ENCODE peak calls at places on chromosomes 1 and 21, in six cellular contexts. U is amygdala; M is SW 1271; X is NCI-H460; Q is activated naive CD8-positive, alpha-beta T cell treated with anti-CD3 and anti-CD28 coated beads, Interleukin-2, amount 50 U/mL, for 24 hours; V is stimulated activated CD4-positive, alpha-beta T cell treated with anti-CD3 and anti-CD28 coated beads, Interleukin-4, amount 100 ng/mL, for 4 hours. B is an unnamed sample.

GRCh38 chr21:34771512-34772028 is 102.8 kb downstream of the CLIC6 start:
- DNase-seq in U (no peak), M (no peak), X (peak), Q (no peak), V (no peak), B (no peak)

GRCh38 chr21:44508711-44509445 is 31.1 kb downstream of the KRTAP10-1 start:
- DNase-seq in U (no peak), M (no peak), X (no peak), Q (no peak), V (no peak), B (no peak)

GRCh38 chr1:89081005-89081404 is 16.0 kb upstream of the GBP1 start:
- DNase-seq in U (no peak), M (no peak), X (no peak), Q (no peak), V (no peak), B (peak)

GRCh38 chr1:9823693-9823942 is 147 bp downstream of the CLSTN1 start:
- DNase-seq in U (no peak), M (no peak), X (no peak), Q (no peak), V (no peak), B (no peak)

GRCh38 chr1:228280961-228281591 is 73.2 kb downstream of the OBSCN start:
- DNase-seq in U (no peak), M (no peak), X (no peak), Q (no peak), V (no peak), B (no peak)

GRCh38 chr1:193905288-193906085 is 719.1 kb upstream of the B3GALT2 start:
- DNase-seq in U (no peak), M (no peak), X (no peak), Q (no peak), V (no peak), B (no peak)

GRCh38 chr1:68185743-68186142 is 46.6 kb downstream of the WLS start:
- DNase-seq in U (no peak), M (no peak), X (no peak), Q (no peak), V (no peak), B (no peak)

GRCh38 chr1:153748903-153749302 is 21.1 kb downstream of the INTS3 start:
- DNase-seq in U (no peak), M (no peak), X (no peak), Q (no peak), V (no peak), B (no peak)

GRCh38 chr1:45994423-45994822 is 138.0 kb downstream of the PIK3R3 start:
- DNase-seq in U (no peak), M (no peak), X (no peak), Q (no peak), V (no peak), B (no peak)

GRCh38 chr21:46560568-46561447 is 44.1 kb downstream of the S100B start:
- DNase-seq in U (no peak), M (no peak), X (no peak), Q (no peak), V (no peak), B (no peak)

GRCh38 chr1:111032295-111032897 is 68.7 kb upstream of the LRIF1 start:
- DNase-seq in U (no peak), M (no peak), X (peak), Q (peak), V (peak), B (no peak)

GRCh38 chr1:21449906-21450305 is 10.0 kb downstream of the NBPF3 start:
- DNase-seq in U (no peak), M (no peak), X (no peak), Q (no peak), V (no peak), B (no peak)

GRCh38 chr1:228236744-228237143 is 28.9 kb downstream of the OBSCN start:
- DNase-seq in U (no peak), M (no peak), X (no peak), Q (peak), V (no peak), B (no peak)

GRCh38 chr1:206419783-206420182 is 50.5 kb upstream of the IKBKE start:
- DNase-seq in U (no peak), M (no peak), X (no peak), Q (no peak), V (no peak), B (no peak)

GRCh38 chr1:103171041-103171590 is 62.8 kb upstream of the COL11A1 start:
- DNase-seq in U (no peak), M (no peak), X (no peak), Q (no peak), V (no peak), B (no peak)

GRCh38 chr1:160429125-160429551 is 28.8 kb downstream of the VANGL2 start:
- DNase-seq in U (peak), M (no peak), X (no peak), Q (peak), V (no peak), B (no peak)

GRCh38 chr1:3359346-3360157 is 94.9 kb upstream of the ARHGEF16 start:
- DNase-seq in U (no peak), M (no peak), X (no peak), Q (no peak), V (no peak), B (no peak)

GRCh38 chr1:100485855-100486258 is 52.1 kb upstream of the GPR88 start:
- DNase-seq in U (no peak), M (no peak), X (no peak), Q (no peak), V (no peak), B (no peak)

GRCh38 chr1:186066411-186066810 is 308.6 kb downstream of the TPR start:
- DNase-seq in U (no peak), M (no peak), X (no peak), Q (no peak), V (no peak), B (no peak)

GRCh38 chr1:93960641-93961147 is 51.5 kb upstream of the GCLM start:
- DNase-seq in U (no peak), M (no peak), X (no peak), Q (no peak), V (no peak), B (no peak)

GRCh38 chr1:234893725-234894630 is 234.7 kb downstream of the TOMM20 start:
- DNase-seq in U (no peak), M (no peak), X (no peak), Q (peak), V (peak), B (no peak)

GRCh38 chr21:38319781-38320180 is 63.0 kb downstream of the KCNJ15 start:
- DNase-seq in U (no peak), M (no peak), X (no peak), Q (no peak), V (no peak), B (no peak)

GRCh38 chr1:235867903-235868469 is 1.3 kb upstream of the LYST start:
- DNase-seq in U (no peak), M (no peak), X (no peak), Q (no peak), V (peak), B (no peak)

GRCh38 chr1:174158767-174159252 is 510 bp upstream of the RABGAP1L start:
- DNase-seq in U (no peak), M (no peak), X (no peak), Q (no peak), V (peak), B (no peak)

GRCh38 chr1:170309389-170310013 is 163.7 kb downstream of the NTMT2 start:
- DNase-seq in U (no peak), M (no peak), X (no peak), Q (no peak), V (no peak), B (no peak)

GRCh38 chr1:69739181-69739580 is 171.5 kb downstream of the LRRC7 start:
- DNase-seq in U (no peak), M (no peak), X (no peak), Q (no peak), V (no peak), B (no peak)

GRCh38 chr1:169044296-169044695 is 62.2 kb upstream of the ATP1B1 start:
- DNase-seq in U (no peak), M (no peak), X (no peak), Q (peak), V (peak), B (no peak)

GRCh38 chr1:6475381-6476133 is 9.6 kb upstream of the TNFRSF25 start:
- DNase-seq in U (peak), M (no peak), X (no peak), Q (peak), V (peak), B (peak)

GRCh38 chr21:35258521-35258920 is 209.4 kb upstream of the RUNX1 start:
- DNase-seq in U (no peak), M (no peak), X (no peak), Q (no peak), V (no peak), B (no peak)

GRCh38 chr1:28855469-28855944 is 43.5 kb downstream of the OPRD1 start:
- DNase-seq in U (no peak), M (no peak), X (no peak), Q (no peak), V (no peak), B (peak)

GRCh38 chr1:201593200-201593828 is 54.4 kb downstream of the NAV1 start:
- DNase-seq in U (no peak), M (no peak), X (peak), Q (no peak), V (no peak), B (no peak)

GRCh38 chr1:209862598-209863498 is 35.1 kb downstream of the UTP25 start:
- DNase-seq in U (no peak), M (no peak), X (no peak), Q (no peak), V (no peak), B (peak)

GRCh38 chr1:56357931-56358783 is 221.2 kb downstream of the PLPP3 start:
- DNase-seq in U (no peak), M (no peak), X (no peak), Q (no peak), V (no peak), B (no peak)

GRCh38 chr1:91564888-91565700 is 64.4 kb downstream of the CDC7 start:
- DNase-seq in U (no peak), M (no peak), X (no peak), Q (no peak), V (no peak), B (no peak)

GRCh38 chr21:14888202-14888601 is 176.6 kb downstream of the NRIP1 start:
- DNase-seq in U (no peak), M (no peak), X (no peak), Q (no peak), V (no peak), B (peak)

GRCh38 chr1:118866330-118866729 is 121.8 kb downstream of the TBX15 start:
- DNase-seq in U (no peak), M (no peak), X (no peak), Q (no peak), V (no peak), B (no peak)

GRCh38 chr1:213987422-213987875 is 324 bp upstream of the PROX1 start:
- DNase-seq in U (no peak), M (no peak), X (peak), Q (no peak), V (no peak), B (no peak)

GRCh38 chr1:24586970-24587820 is 31.3 kb downstream of the NCMAP start:
- DNase-seq in U (peak), M (no peak), X (peak), Q (peak), V (peak), B (no peak)

GRCh38 chr1:203156280-203156679 is 19.3 kb downstream of the MYBPH start:
- DNase-seq in U (no peak), M (no peak), X (no peak), Q (no peak), V (no peak), B (no peak)

B was measured in head of caudate nucleus.